ENCODE peak calls at places on chromosomes 13 and 19, in six cellular contexts. M is neural crest cell, P is Peyer's patch, Z is AG10803, D is GM06990, C is mammary epithelial cell. B is an unnamed sample.

GRCh38 chr19:11067356-11068113 is 21.7 kb upstream of the LDLR start:
- DNase-seq in M (no peak), P (no peak), Z (no peak), D (no peak), C (no peak), B (peak)

GRCh38 chr13:103883152-103883551 is 816.9 kb upstream of the SLC10A2 start:
- DNase-seq in M (peak), P (peak), Z (peak), D (no peak), C (peak), B (peak)

GRCh38 chr13:108728370-108728769 is 99.0 kb downstream of the MYO16 start:
- DNase-seq in M (no peak), P (no peak), Z (no peak), D (no peak), C (no peak), B (no peak)

GRCh38 chr19:12701596-12702282 is 5.3 kb upstream of the FBXW9 start:
- DNase-seq in M (no peak), P (no peak), Z (no peak), D (no peak), C (no peak), B (no peak)

GRCh38 chr13:67278230-67278629 is 48.1 kb upstream of the PCDH9 start:
- DNase-seq in M (no peak), P (no peak), Z (peak), D (no peak), C (no peak), B (peak)

GRCh38 chr19:51010066-51010795 is 8.8 kb upstream of the KLK8 start:
- DNase-seq in M (no peak), P (no peak), Z (no peak), D (no peak), C (peak), B (no peak)

GRCh38 chr13:114032121-114032799 is 58.4 kb upstream of the C13orf46 start:
- DNase-seq in M (no peak), P (no peak), Z (peak), D (no peak), C (no peak), B (peak)

GRCh38 chr13:112767506-112768471 is 78.0 kb downstream of the ATP11A start:
- DNase-seq in M (no peak), P (peak), Z (no peak), D (peak), C (no peak), B (no peak)

GRCh38 chr13:83024226-83024625 is 858.0 kb downstream of the SLITRK1 start:
- DNase-seq in M (no peak), P (no peak), Z (peak), D (no peak), C (no peak), B (no peak)

GRCh38 chr13:109781384-109782065 is 4.9 kb downstream of the IRS2 start:
- DNase-seq in M (no peak), P (no peak), Z (peak), D (no peak), C (peak), B (peak)

GRCh38 chr13:45779901-45780300 is 71.7 kb downstream of the SIAH3 start:
- DNase-seq in M (no peak), P (no peak), Z (no peak), D (no peak), C (no peak), B (no peak)

GRCh38 chr13:33017410-33017929 is 1.2 kb downstream of the KL start:
- DNase-seq in M (peak), P (peak), Z (peak), D (peak), C (peak), B (peak)

GRCh38 chr13:36904219-36904618 is 15.8 kb downstream of the SMAD9 start:
- DNase-seq in M (no peak), P (no peak), Z (no peak), D (no peak), C (no peak), B (no peak)

GRCh38 chr13:95553614-95554385 is 1.3 kb downstream of the CLDN10 start:
- DNase-seq in M (no peak), P (no peak), Z (no peak), D (no peak), C (no peak), B (peak)

GRCh38 chr19:10624585-10624984 is 768 bp upstream of the SLC44A2 start:
- DNase-seq in M (no peak), P (peak), Z (no peak), D (no peak), C (no peak), B (no peak)

GRCh38 chr19:23527797-23528196 is 132.5 kb upstream of the ZNF91 start:
- DNase-seq in M (no peak), P (no peak), Z (no peak), D (peak), C (peak), B (no peak)

GRCh38 chr19:12648088-12648487 is 18.5 kb downstream of the MAN2B1 start:
- DNase-seq in M (no peak), P (no peak), Z (no peak), D (no peak), C (no peak), B (no peak)

GRCh38 chr19:45206328-45206727 is 27.7 kb downstream of the BLOC1S3 start:
- DNase-seq in M (no peak), P (no peak), Z (no peak), D (no peak), C (no peak), B (no peak)

GRCh38 chr19:45205810-45206209 is 27.2 kb downstream of the BLOC1S3 start:
- DNase-seq in M (no peak), P (no peak), Z (no peak), D (no peak), C (no peak), B (no peak)

GRCh38 chr19:45195764-45196163 is 17.2 kb downstream of the BLOC1S3 start:
- DNase-seq in M (no peak), P (no peak), Z (peak), D (no peak), C (no peak), B (no peak)

GRCh38 chr19:45202637-45203036 is 24.1 kb downstream of the BLOC1S3 start:
- DNase-seq in M (no peak), P (no peak), Z (no peak), D (no peak), C (no peak), B (peak)

DNA sequence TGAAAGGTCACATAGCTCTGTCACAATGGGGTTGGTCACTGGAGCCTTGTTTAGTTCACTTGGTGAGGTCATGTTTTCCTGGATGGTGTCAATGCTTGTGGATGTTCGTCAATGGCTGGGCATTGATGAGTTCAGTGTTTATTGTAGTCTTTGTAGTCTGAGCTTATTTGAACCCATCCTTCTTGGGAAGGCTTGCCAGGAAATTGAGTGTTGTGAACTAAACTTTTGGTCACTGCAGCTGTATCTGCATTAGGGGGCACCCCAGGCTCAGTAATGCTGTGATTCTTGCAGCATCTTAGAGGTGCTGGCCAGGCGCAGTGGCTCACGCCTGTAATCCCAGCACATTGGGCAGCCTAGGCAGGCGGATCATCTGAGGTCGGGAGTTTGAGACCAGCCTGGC is 22.0 kb downstream of the BLOC1S3 start:
- DNase-seq in M (peak), P (no peak), Z (peak), D (no peak), C (peak), B (peak)
- TF ChIP-seq CTCF in M (peak), P (no peak), Z (peak), D (no peak), C (peak), B (peak)

GRCh38 chr19:45456500-45456815 is 11.3 kb upstream of the FOSB start:
- DNase-seq in M (no peak), P (no peak), Z (no peak), D (no peak), C (no peak), B (no peak)
- TF ChIP-seq CTCF in M (no peak), P (no peak), Z (no peak), D (no peak), C (no peak), B (no peak)

DNA sequence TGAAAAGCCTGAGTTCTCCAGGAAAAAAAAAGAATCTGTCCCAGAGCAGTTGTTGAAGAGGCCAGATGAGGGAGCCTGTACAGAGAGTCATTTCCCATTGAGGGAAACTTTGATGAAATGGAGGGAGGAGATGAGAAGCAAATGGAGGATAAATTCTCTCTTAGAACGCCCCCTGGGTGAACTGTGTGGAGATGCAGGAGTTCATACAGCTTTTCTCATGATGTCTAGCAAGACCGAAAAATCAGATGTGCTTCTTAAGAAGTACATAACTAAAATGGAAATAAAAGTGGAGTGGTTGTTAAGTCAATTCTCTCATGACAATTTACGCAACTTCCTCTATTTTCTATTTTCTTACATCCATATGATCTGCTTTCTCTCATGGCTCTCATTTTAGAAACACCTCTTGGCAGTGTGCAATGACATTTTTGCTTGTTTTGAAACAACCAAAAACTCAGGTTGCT is 1263.1 kb downstream of the PCDH9 start:
- DNase-seq in M (no peak), P (no peak), Z (peak), D (no peak), C (peak), B (peak)
- TF ChIP-seq CTCF in M (peak), P (no peak), Z (peak), D (no peak), C (peak), B (peak)

GRCh38 chr19:53158119-53158656 is 665 bp downstream of the ZNF347 start:
- DNase-seq in M (peak), P (peak), Z (peak), D (peak), C (peak), B (peak)

GRCh38 chr19:53160350-53160749 is 1.5 kb upstream of the ZNF347 start:
- DNase-seq in M (no peak), P (no peak), Z (no peak), D (no peak), C (no peak), B (no peak)

GRCh38 chr19:53156888-53157287 is 2.0 kb downstream of the ZNF347 start:
- DNase-seq in M (no peak), P (no peak), Z (no peak), D (no peak), C (no peak), B (no peak)

GRCh38 chr19:53161123-53161522 is 2.3 kb upstream of the ZNF347 start:
- DNase-seq in M (no peak), P (no peak), Z (no peak), D (no peak), C (no peak), B (no peak)

DNA sequence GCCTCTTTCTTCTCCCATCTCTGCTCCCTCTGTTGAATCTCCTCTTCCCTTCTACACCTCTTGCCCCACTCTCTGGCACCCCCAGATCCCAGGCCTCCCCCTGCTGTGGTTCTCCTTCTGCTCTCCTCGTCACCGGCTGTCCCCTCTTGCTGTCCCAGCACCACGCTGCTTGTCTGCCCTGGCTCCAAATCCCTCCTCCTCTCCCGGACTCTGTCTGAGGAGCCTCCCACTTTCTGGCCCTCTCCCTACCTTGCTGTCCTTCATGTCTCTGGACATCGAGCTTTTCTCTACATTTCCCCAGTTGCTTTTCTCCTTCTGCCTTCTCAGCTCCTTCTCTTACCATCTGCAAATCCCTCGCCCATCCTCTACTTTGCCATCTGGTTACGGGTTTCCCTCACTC is 1.3 kb downstream of the ZNF347 start:
- DNase-seq in M (no peak), P (no peak), Z (peak), D (no peak), C (peak), B (no peak)
- TF ChIP-seq CTCF in M (no peak), P (no peak), Z (no peak), D (no peak), C (no peak), B (no peak)

GRCh38 chr13:22454586-22454985 is 726.2 kb upstream of the SGCG start:
- DNase-seq in M (no peak), P (no peak), Z (no peak), D (no peak), C (no peak), B (peak)
- TF ChIP-seq CTCF in M (no peak), P (no peak), Z (no peak), D (no peak), C (no peak), B (peak)

GRCh38 chr13:91245283-91245682 is 102.2 kb upstream of the MIR17HG start:
- DNase-seq in M (no peak), P (no peak), Z (no peak), D (no peak), C (no peak), B (no peak)

GRCh38 chr13:91248249-91248648 is 99.2 kb upstream of the MIR17HG start:
- DNase-seq in M (no peak), P (no peak), Z (no peak), D (no peak), C (no peak), B (no peak)

GRCh38 chr13:91249370-91249769 is 98.1 kb upstream of the MIR17HG start:
- DNase-seq in M (no peak), P (no peak), Z (no peak), D (no peak), C (no peak), B (no peak)

GRCh38 chr13:91242652-91243051 is 104.8 kb upstream of the MIR17HG start:
- DNase-seq in M (no peak), P (no peak), Z (no peak), D (no peak), C (no peak), B (no peak)

DNA sequence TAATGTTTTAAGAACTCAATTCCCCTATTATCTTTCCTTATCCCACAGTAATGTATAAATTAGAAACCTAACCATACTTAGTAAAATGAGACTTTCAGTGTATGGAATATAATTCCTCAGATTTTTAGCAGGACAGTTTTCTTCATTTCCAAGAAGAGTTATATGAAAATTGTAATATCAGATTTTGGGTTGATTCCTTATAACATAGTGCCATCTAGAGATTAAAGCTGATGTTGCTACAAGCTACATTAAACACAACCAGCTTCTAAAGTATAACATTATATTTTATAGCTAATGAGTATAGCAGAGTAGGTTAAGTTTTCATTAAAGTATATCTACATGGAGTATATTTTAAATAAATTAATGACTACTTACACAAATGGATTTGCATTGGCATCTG is 99.7 kb upstream of the MIR17HG start:
- DNase-seq in M (no peak), P (no peak), Z (no peak), D (no peak), C (no peak), B (no peak)
- TF ChIP-seq CTCF in M (peak), P (no peak), Z (no peak), D (no peak), C (peak), B (no peak)

GRCh38 chr19:6092329-6093286 is 17.7 kb downstream of the RFX2 start:
- DNase-seq in M (peak), P (peak), Z (peak), D (no peak), C (peak), B (peak)
- TF ChIP-seq CTCF in M (no peak), P (no peak), Z (peak), D (no peak), C (peak), B (no peak)

GRCh38 chr13:21813110-21813509 is 142.2 kb downstream of the FGF9 start:
- DNase-seq in M (no peak), P (no peak), Z (no peak), D (no peak), C (no peak), B (no peak)
- TF ChIP-seq CTCF in M (no peak), P (no peak), Z (no peak), D (no peak), C (no peak), B (no peak)

DNA sequence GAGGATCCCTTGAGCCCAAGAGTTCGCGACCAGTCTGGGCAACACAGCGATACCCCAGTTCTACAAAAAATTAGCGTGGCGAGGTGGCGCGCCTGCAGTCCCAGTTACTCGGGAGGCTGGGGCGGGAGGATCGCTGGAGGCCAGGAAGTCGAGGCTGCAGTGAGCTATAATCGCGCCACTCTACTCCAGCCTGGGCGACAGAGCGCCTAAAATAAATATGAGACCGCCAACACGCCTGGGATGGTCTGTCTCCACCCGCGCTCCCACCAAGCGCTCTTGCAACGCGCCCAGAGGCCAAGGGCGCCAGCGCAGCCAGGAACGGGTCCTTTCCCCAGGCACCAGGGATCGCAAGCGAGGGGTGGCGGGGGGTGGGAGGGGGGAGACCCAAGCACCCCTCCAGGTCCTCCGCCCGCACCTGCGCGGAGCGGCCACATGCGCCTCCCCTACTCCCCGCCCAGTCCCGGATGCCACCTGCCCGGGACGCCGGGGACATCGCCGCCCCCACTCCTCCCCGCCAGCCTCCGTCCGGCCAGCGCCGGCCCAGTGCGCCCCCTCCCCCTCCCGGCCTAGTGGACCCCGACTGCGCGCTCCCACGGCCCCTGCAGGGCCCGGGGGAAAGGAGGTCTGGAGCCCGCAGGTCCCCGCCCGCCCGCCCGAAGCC is 441 bp downstream of the RHPN2 start:
- DNase-seq in M (no peak), P (peak), Z (no peak), D (peak), C (no peak), B (peak)
- TF ChIP-seq CTCF in M (peak), P (no peak), Z (no peak), D (no peak), C (no peak), B (no peak)

GRCh38 chr19:33868821-33869412 is 72.2 kb downstream of the KCTD15 start:
- DNase-seq in M (no peak), P (no peak), Z (peak), D (no peak), C (peak), B (peak)
- TF ChIP-seq CTCF in M (no peak), P (no peak), Z (no peak), D (no peak), C (peak), B (no peak)

B was measured in fibroblast of villous mesenchyme.